ENCODE peak calls at places on chromosomes 13 and 19, in six cellular contexts. I, E, D, M, C and X are unnamed samples. For H3K36me3, the result is how much of the 10 kb centered on the place peaks cover.

GRCh38 chr19:29521291-29522075 is 4.3 kb upstream of the VSTM2B start:
- ATAC-seq in I (no peak), E (no peak), D (no peak), M (no peak), C (no peak), X (no peak)

GRCh38 chr13:28493740-28494536 is 990 bp downstream of the FLT1 start:
- ATAC-seq in I (no peak), E (no peak), D (no peak), M (peak), C (peak), X (no peak)

GRCh38 chr13:110771194-110771593 is 57.7 kb downstream of the ING1 start:
- ATAC-seq in I (no peak), E (no peak), D (no peak), M (peak), C (no peak), X (peak)

GRCh38 chr19:17678836-17679235 is 9.3 kb downstream of the UNC13A start:
- ATAC-seq in I (no peak), E (no peak), D (no peak), M (no peak), C (no peak), X (no peak)

GRCh38 chr13:73171926-73172325 is 113.1 kb downstream of the KLF5 start:
- ATAC-seq in I (no peak), E (peak), D (peak), M (no peak), C (no peak), X (no peak)

GRCh38 chr19:4879041-4879440 is 11.6 kb upstream of the PLIN3 start:
- ATAC-seq in I (no peak), E (no peak), D (peak), M (no peak), C (no peak), X (no peak)

GRCh38 chr13:99086869-99087129 is 108.9 kb upstream of the DOCK9 start:
- ATAC-seq in I (peak), E (peak), D (peak), M (peak), C (peak), X (peak)

GRCh38 chr13:39913928-39914327 is 258.5 kb downstream of the COG6 start:
- ATAC-seq in I (no peak), E (no peak), D (no peak), M (no peak), C (peak), X (peak)

GRCh38 chr13:110419391-110419791 is 112.3 kb downstream of the COL4A2 start:
- ATAC-seq in I (no peak), E (peak), D (no peak), M (peak), C (no peak), X (no peak)

GRCh38 chr13:99836291-99836690 is 135.3 kb downstream of the ZIC5 start:
- ATAC-seq in I (no peak), E (no peak), D (no peak), M (no peak), C (no peak), X (no peak)

GRCh38 chr19:15508035-15508710 is at the start of gene CYP4F22:
- ATAC-seq in I (peak), E (peak), D (peak), M (no peak), C (peak), X (no peak)

GRCh38 chr19:40376286-40376862 is 13.6 kb downstream of the HIPK4 start:
- ATAC-seq in I (no peak), E (no peak), D (no peak), M (no peak), C (no peak), X (no peak)

GRCh38 chr13:51235756-51236564 is 13.8 kb downstream of the FAM124A start:
- ATAC-seq in I (no peak), E (no peak), D (no peak), M (no peak), C (no peak), X (no peak)

GRCh38 chr13:50153888-50154287 is 138.6 kb downstream of the KCNRG start:
- ATAC-seq in I (no peak), E (no peak), D (no peak), M (no peak), C (no peak), X (no peak)

GRCh38 chr19:447064-447426 is 13.8 kb downstream of the SHC2 start:
- ATAC-seq in I (no peak), E (no peak), D (no peak), M (no peak), C (no peak), X (no peak)

GRCh38 chr13:99303863-99304521 is 3.2 kb downstream of the GPR183 start:
- ATAC-seq in I (no peak), E (no peak), D (no peak), M (peak), C (peak), X (no peak)

GRCh38 chr13:28540612-28541011 is 45.7 kb upstream of the FLT1 start:
- ATAC-seq in I (no peak), E (no peak), D (no peak), M (peak), C (no peak), X (no peak)

GRCh38 chr19:7267792-7268736 is 26.1 kb downstream of the INSR start:
- ATAC-seq in I (no peak), E (no peak), D (no peak), M (no peak), C (peak), X (no peak)

GRCh38 chr13:75226755-75227435 is 255.1 kb downstream of the TBC1D4 start:
- ATAC-seq in I (no peak), E (no peak), D (no peak), M (no peak), C (peak), X (no peak)

GRCh38 chr13:30354481-30355404 is 47.4 kb upstream of the KATNAL1 start:
- ATAC-seq in I (no peak), E (no peak), D (no peak), M (no peak), C (no peak), X (no peak)

GRCh38 chr19:50629194-50629593 is 10.5 kb downstream of the SYT3 start:
- ATAC-seq in I (no peak), E (no peak), D (no peak), M (no peak), C (no peak), X (no peak)

GRCh38 chr19:7738023-7738422 is 6.1 kb upstream of the CLEC4G start:
- ATAC-seq in I (no peak), E (no peak), D (no peak), M (no peak), C (no peak), X (no peak)

GRCh38 chr19:1166872-1167573 is 7.0 kb downstream of the SBNO2 start:
- ATAC-seq in I (no peak), E (no peak), D (no peak), M (no peak), C (no peak), X (no peak)

GRCh38 chr19:33248954-33249613 is 23.4 kb upstream of the SLC7A10 start:
- ATAC-seq in I (peak), E (peak), D (peak), M (peak), C (peak), X (peak)

GRCh38 chr13:39688278-39688677 is 32.8 kb downstream of the COG6 start:
- ATAC-seq in I (no peak), E (no peak), D (no peak), M (no peak), C (no peak), X (no peak)

GRCh38 chr19:42514449-42514848 is 13.8 kb downstream of the CEACAM1 start:
- ATAC-seq in I (no peak), E (no peak), D (no peak), M (no peak), C (no peak), X (no peak)

GRCh38 chr19:34241513-34242337 is 12.6 kb upstream of the GARRE1 start:
- ATAC-seq in I (peak), E (peak), D (peak), M (peak), C (peak), X (no peak)

GRCh38 chr13:77896536-77896935 is 22.1 kb downstream of the EDNRB start:
- ATAC-seq in I (no peak), E (no peak), D (no peak), M (no peak), C (peak), X (peak)
- TF ChIP-seq POLR2AphosphoS5 in I (no peak), E (no peak), D (no peak), M (no peak), C (peak), X (peak)

GRCh38 chr19:13633522-13633922 is 127.2 kb upstream of the CACNA1A start:
- ATAC-seq in I (no peak), E (no peak), D (no peak), M (no peak), C (no peak), X (no peak)
- TF ChIP-seq POLR2A in I (no peak), E (no peak), D (no peak), M (no peak), C (no peak), X (no peak)

DNA sequence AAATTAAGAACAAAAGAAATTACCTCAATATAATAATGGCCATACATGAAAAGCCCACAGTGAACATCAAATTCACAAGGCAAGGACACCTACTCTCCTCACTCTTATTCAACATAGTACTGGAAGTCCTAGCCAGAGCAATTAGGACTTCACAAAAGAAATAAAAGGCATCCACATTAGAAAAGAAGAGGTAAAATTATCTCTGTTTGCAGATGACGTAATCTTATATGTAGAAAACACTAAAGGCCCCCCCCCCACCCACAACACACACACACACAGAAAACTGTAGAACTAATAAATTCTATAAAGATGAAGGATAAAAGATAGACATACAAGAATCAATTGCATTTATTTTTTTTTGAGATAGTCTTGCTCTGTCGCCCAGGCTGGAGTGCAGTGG is 25.5 kb upstream of the LATS2 start:
- ATAC-seq in I (no peak), E (no peak), D (no peak), M (no peak), C (no peak), X (no peak)
- H3K36me3 ChIP-seq in I (under half), E (under half), D (under half), M (under half), C (under half), X (under half)

DNA sequence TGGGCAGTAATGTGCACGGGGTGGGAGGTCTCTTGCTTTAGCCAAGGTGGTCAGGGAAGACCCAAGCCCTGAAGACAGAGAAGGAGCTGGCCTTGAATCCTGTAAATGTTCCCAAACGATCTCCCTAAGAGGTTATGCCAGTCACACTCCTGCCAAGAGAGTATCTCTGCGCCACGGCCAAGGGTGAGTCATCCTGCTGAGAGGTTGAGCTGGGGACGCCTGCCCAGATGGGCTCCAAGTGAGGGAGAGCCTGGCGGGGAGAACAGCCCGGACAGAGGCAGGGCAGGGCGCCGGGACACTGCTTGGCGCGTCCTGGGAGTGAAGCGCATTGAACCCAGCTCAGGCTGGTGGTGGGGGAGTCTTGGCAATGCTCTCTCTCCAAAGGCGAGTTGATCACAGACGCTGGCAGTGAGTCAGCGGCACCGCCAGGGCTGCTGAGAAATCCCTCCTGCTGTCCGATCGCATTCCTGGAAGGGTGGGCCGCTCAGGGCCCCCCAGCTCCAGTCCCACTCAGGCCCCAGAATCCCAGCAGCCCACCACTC is 16.4 kb downstream of the SULT2B1 start:
- ATAC-seq in I (peak), E (peak), D (peak), M (no peak), C (peak), X (peak)
- TF ChIP-seq POLR2AphosphoS5 in I (no peak), E (no peak), D (peak), M (no peak), C (peak), X (peak)

GRCh38 chr19:31340059-31341025 is 8.9 kb downstream of the TSHZ3 start:
- ATAC-seq in I (no peak), E (no peak), D (no peak), M (no peak), C (peak), X (no peak)
- TF ChIP-seq POLR2A in I (no peak), E (no peak), D (no peak), M (no peak), C (no peak), X (no peak)

GRCh38 chr19:21166436-21166835 is 24.6 kb downstream of the ZNF431 start:
- ATAC-seq in I (no peak), E (no peak), D (no peak), M (no peak), C (no peak), X (no peak)
- H3K36me3 ChIP-seq in I (half or more), E (under half), D (under half), M (under half), C (half or more), X (under half)

GRCh38 chr13:113845055-113845454 is 18.8 kb downstream of the GAS6 start:
- ATAC-seq in I (no peak), E (peak), D (no peak), M (no peak), C (no peak), X (no peak)

GRCh38 chr13:113843063-113843654 is 20.7 kb downstream of the GAS6 start:
- ATAC-seq in I (no peak), E (no peak), D (no peak), M (no peak), C (no peak), X (no peak)

GRCh38 chr13:113842336-113843062 is 21.4 kb downstream of the GAS6 start:
- ATAC-seq in I (no peak), E (no peak), D (no peak), M (no peak), C (no peak), X (no peak)

GRCh38 chr13:113845723-113846638 is 17.9 kb downstream of the GAS6 start:
- ATAC-seq in I (no peak), E (no peak), D (no peak), M (no peak), C (no peak), X (no peak)

GRCh38 chr13:113843864-113844556 is 19.9 kb downstream of the GAS6 start:
- ATAC-seq in I (peak), E (no peak), D (peak), M (no peak), C (no peak), X (no peak)
- TF ChIP-seq POLR2AphosphoS5 in I (no peak), E (no peak), D (no peak), M (no peak), C (peak), X (no peak)

GRCh38 chr19:58560921-58561320 is 2.5 kb upstream of the UBE2M start:
- ATAC-seq in I (no peak), E (no peak), D (no peak), M (no peak), C (no peak), X (no peak)
- TF ChIP-seq POLR2A in I (no peak), E (no peak), D (no peak), M (peak), C (no peak), X (no peak)

GRCh38 chr19:45049073-45049736 is 10.4 kb downstream of the CLASRP start:
- ATAC-seq in I (peak), E (no peak), D (peak), M (no peak), C (no peak), X (peak)

GRCh38 chr19:45051929-45052579 is 13.2 kb downstream of the CLASRP start:
- ATAC-seq in I (no peak), E (no peak), D (no peak), M (peak), C (peak), X (no peak)

GRCh38 chr19:45046355-45046754 is 7.5 kb downstream of the CLASRP start:
- ATAC-seq in I (no peak), E (peak), D (no peak), M (peak), C (no peak), X (no peak)

GRCh38 chr19:45047188-45047797 is 8.4 kb downstream of the CLASRP start:
- ATAC-seq in I (peak), E (no peak), D (no peak), M (peak), C (peak), X (no peak)

DNA sequence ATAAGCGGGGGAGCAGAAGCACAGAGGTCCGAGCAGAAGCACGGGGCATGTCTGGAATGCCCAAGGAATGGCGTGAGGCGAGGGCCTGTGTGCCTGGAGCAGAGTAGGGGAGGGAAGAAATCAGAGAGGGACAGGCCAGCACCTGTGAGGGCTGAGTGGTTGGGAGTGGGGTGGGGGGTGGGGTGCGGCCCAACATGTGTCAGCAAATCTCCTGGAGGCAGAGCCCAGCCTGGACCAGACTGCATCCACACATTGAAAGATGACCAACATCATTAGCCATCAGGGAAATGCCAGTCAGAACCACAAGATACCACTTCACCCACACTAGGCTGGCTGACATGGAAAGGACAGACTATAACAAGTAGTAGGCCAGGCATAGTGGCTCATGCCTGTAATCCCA is 11.2 kb downstream of the CLASRP start:
- ATAC-seq in I (no peak), E (no peak), D (no peak), M (no peak), C (no peak), X (no peak)
- H3K36me3 ChIP-seq in I (half or more), E (under half), D (under half), M (under half), C (half or more), X (under half)

GRCh38 chr19:45769054-45769782 is at the start of gene SIX5:
- ATAC-seq in I (peak), E (peak), D (peak), M (peak), C (peak), X (peak)
- TF ChIP-seq POLR2AphosphoS5 in I (peak), E (peak), D (peak), M (no peak), C (peak), X (peak)